ENCODE peak calls at places on chromosomes 16 and 17, in four cellular contexts. L, O, W and K are unnamed samples.

GRCh38 chr17:28388106-28388505 is 16.6 kb downstream of the SARM1 start:
- DNase-seq in W (no peak), O (no peak), L (no peak), K (no peak)

GRCh38 chr17:74042744-74043486 is 160.6 kb upstream of the RPL38 start:
- DNase-seq in W (peak), O (peak), L (no peak), K (peak)

GRCh38 chr17:68391561-68392268 is 65.6 kb downstream of the WIPI1 start:
- DNase-seq in L (no peak), W (peak), O (no peak), K (no peak)

GRCh38 chr16:15966420-15967222 is 17.2 kb downstream of the ABCC1 start:
- DNase-seq in O (no peak), L (no peak), W (peak), K (peak)

GRCh38 chr16:57516176-57516725 is 20.1 kb downstream of the CCDC102A start:
- DNase-seq in L (no peak), W (no peak), O (no peak), K (no peak)

GRCh38 chr17:21214015-21214776 is at the start of gene TMEM11:
- DNase-seq in O (peak), W (peak), L (peak), K (peak)

GRCh38 chr17:57554826-57555635 is 190.1 kb downstream of the CCDC182 start:
- DNase-seq in W (no peak), L (no peak), O (no peak), K (no peak)

GRCh38 chr17:49987681-49988441 is 7.2 kb downstream of the DLX3 start:
- DNase-seq in L (peak), O (no peak), W (peak), K (no peak)

GRCh38 chr17:41734139-41734948 is at the start of gene HAP1:
- DNase-seq in W (no peak), L (no peak), O (peak), K (no peak)

GRCh38 chr16:57634171-57634570 is 5.7 kb downstream of the ADGRG1 start:
- DNase-seq in L (no peak), O (no peak), W (no peak), K (no peak)

GRCh38 chr17:52159810-52160578 is 1.5 kb upstream of the CA10 start:
- DNase-seq in L (no peak), O (no peak), W (no peak), K (no peak)

GRCh38 chr17:2893422-2893914 is 97.2 kb downstream of the RAP1GAP2 start:
- DNase-seq in L (no peak), W (no peak), O (no peak), K (peak)

GRCh38 chr16:12468552-12468951 is 335.1 kb downstream of the CPPED1 start:
- DNase-seq in W (no peak), O (no peak), L (no peak), K (no peak)

GRCh38 chr16:90012978-90013745 is 6.1 kb downstream of the DBNDD1 start:
- DNase-seq in L (no peak), O (no peak), W (no peak), K (no peak)

GRCh38 chr16:20409398-20410152 is at the start of gene ACSM5:
- DNase-seq in O (peak), W (no peak), L (no peak), K (no peak)

GRCh38 chr16:89601906-89602272 is 11.6 kb upstream of the DPEP1 start:
- DNase-seq in L (no peak), W (no peak), O (no peak), K (no peak)

GRCh38 chr17:7590743-7591142 is 849 bp upstream of the SOX15 start:
- DNase-seq in L (no peak), O (no peak), W (no peak), K (no peak)

GRCh38 chr17:8918811-8919210 is 46.7 kb downstream of the PIK3R5 start:
- DNase-seq in L (no peak), O (no peak), W (no peak), K (no peak)